ENCODE peak calls at places on chromosomes 3 and 15, in four cellular contexts. One of them, this sample, is unnamed.
A peak's percentile ranks its signal among the peaks of the same experiment; 100 is the strongest.

GRCh38 chr3:18712713-18713575 is 287.8 kb upstream of the SATB1 start:
- DNase-seq in H54: no peak
- DNase-seq in fibroblast of the conjunctiva: no peak
- DNase-seq in kidney: no peak
- DNase-seq in this sample: no peak

GRCh38 chr3:157107644-157108133 is 52.3 kb downstream of the CCNL1 start:
- DNase-seq in H54: no peak
- DNase-seq in kidney: no peak
- DNase-seq in fibroblast of the conjunctiva: no peak
- DNase-seq in this sample: no peak

GRCh38 chr3:153285194-153285641 is 123.2 kb downstream of the RAP2B start:
- DNase-seq in H54: no peak
- DNase-seq in fibroblast of the conjunctiva: no peak
- DNase-seq in kidney: no peak
- DNase-seq in this sample: no peak

GRCh38 chr3:73540969-73541740 is 83.6 kb downstream of the PDZRN3 start:
- DNase-seq in kidney: no peak
- DNase-seq in H54: no peak
- DNase-seq in fibroblast of the conjunctiva: no peak
- DNase-seq in this sample: no peak

GRCh38 chr15:75790631-75791336 is 52.5 kb upstream of the UBE2Q2 start:
- DNase-seq in kidney: no peak
- DNase-seq in fibroblast of the conjunctiva: no peak
- DNase-seq in H54: no peak
- DNase-seq in this sample: no peak

GRCh38 chr15:83733206-83733605 is 79.3 kb downstream of the ADAMTSL3 start:
- DNase-seq in H54: peak; percentile 28
- DNase-seq in kidney: no peak
- DNase-seq in fibroblast of the conjunctiva: no peak
- DNase-seq in this sample: peak; percentile 82

GRCh38 chr3:120552184-120553020 is 43.7 kb upstream of the NDUFB4 start:
- DNase-seq in H54: no peak
- DNase-seq in fibroblast of the conjunctiva: no peak
- DNase-seq in kidney: no peak
- DNase-seq in this sample: no peak

GRCh38 chr3:71978150-71978721 is 193.3 kb upstream of the PROK2 start:
- DNase-seq in kidney: no peak
- DNase-seq in fibroblast of the conjunctiva: no peak
- DNase-seq in H54: no peak
- DNase-seq in this sample: no peak

GRCh38 chr3:155946178-155946577 is 75.7 kb downstream of the GMPS start:
- DNase-seq in H54: peak; percentile 30
- DNase-seq in kidney: no peak
- DNase-seq in fibroblast of the conjunctiva: peak; percentile 56
- DNase-seq in this sample: no peak

GRCh38 chr3:65659396-65659795 is 379.3 kb downstream of the MAGI1 start:
- DNase-seq in H54: no peak
- DNase-seq in kidney: no peak
- DNase-seq in fibroblast of the conjunctiva: no peak
- DNase-seq in this sample: no peak

GRCh38 chr15:78041946-78042345 is 35.6 kb downstream of the TBC1D2B start:
- DNase-seq in kidney: no peak
- DNase-seq in fibroblast of the conjunctiva: no peak
- DNase-seq in H54: no peak
- DNase-seq in this sample: no peak

GRCh38 chr3:51637941-51638471 is 33.0 kb upstream of the TEX264 start:
- DNase-seq in kidney: no peak
- DNase-seq in H54: peak; percentile 70
- DNase-seq in fibroblast of the conjunctiva: peak; percentile 67
- DNase-seq in this sample: no peak

This sample was measured in RWPE2.